ENCODE peak calls at places on chromosomes 7 and 10, in eight cellular contexts. One of them, this sample, is unnamed.

GRCh38 chr10:128028508-128029279 is 97.5 kb downstream of the MKI67 start:
- DNase-seq in activated CD4-positive, alpha-beta T cell treated with anti-CD3 and anti-CD28 coated beads for 24 hours: no peak
- DNase-seq in M059J: no peak
- DNase-seq in HuH-7: no peak
- DNase-seq in activated CD8-positive, alpha-beta memory T cell treated with anti-CD3 and anti-CD28 coated beads, Interleukin-2, amount 50 U/mL, for 48 hours: no peak
- DNase-seq in cardiac muscle cell: no peak
- DNase-seq in non-pigmented ciliary epithelial cell: no peak
- DNase-seq in NCI-H2029 treated with DMSO at 0.1 percent for 48 hours: no peak
- DNase-seq in this sample: no peak

GRCh38 chr10:51341216-51341615 is 266.9 kb downstream of the PRKG1 start:
- DNase-seq in activated CD4-positive, alpha-beta T cell treated with anti-CD3 and anti-CD28 coated beads for 24 hours: no peak
- DNase-seq in M059J: peak
- DNase-seq in HuH-7: no peak
- DNase-seq in activated CD8-positive, alpha-beta memory T cell treated with anti-CD3 and anti-CD28 coated beads, Interleukin-2, amount 50 U/mL, for 48 hours: no peak
- DNase-seq in cardiac muscle cell: peak
- DNase-seq in non-pigmented ciliary epithelial cell: peak
- DNase-seq in NCI-H2029 treated with DMSO at 0.1 percent for 48 hours: no peak
- DNase-seq in this sample: no peak

GRCh38 chr7:17690030-17690429 is 250.3 kb downstream of the SNX13 start:
- DNase-seq in activated CD4-positive, alpha-beta T cell treated with anti-CD3 and anti-CD28 coated beads for 24 hours: no peak
- DNase-seq in M059J: peak
- DNase-seq in HuH-7: no peak
- DNase-seq in activated CD8-positive, alpha-beta memory T cell treated with anti-CD3 and anti-CD28 coated beads, Interleukin-2, amount 50 U/mL, for 48 hours: no peak
- DNase-seq in cardiac muscle cell: peak
- DNase-seq in non-pigmented ciliary epithelial cell: peak
- DNase-seq in NCI-H2029 treated with DMSO at 0.1 percent for 48 hours: no peak
- DNase-seq in this sample: no peak

GRCh38 chr10:132374176-132374575 is 22.8 kb upstream of the PWWP2B start:
- DNase-seq in activated CD4-positive, alpha-beta T cell treated with anti-CD3 and anti-CD28 coated beads for 24 hours: no peak
- DNase-seq in M059J: no peak
- DNase-seq in HuH-7: no peak
- DNase-seq in activated CD8-positive, alpha-beta memory T cell treated with anti-CD3 and anti-CD28 coated beads, Interleukin-2, amount 50 U/mL, for 48 hours: no peak
- DNase-seq in cardiac muscle cell: no peak
- DNase-seq in non-pigmented ciliary epithelial cell: no peak
- DNase-seq in NCI-H2029 treated with DMSO at 0.1 percent for 48 hours: no peak
- DNase-seq in this sample: no peak

GRCh38 chr7:131911112-131911511 is 354.7 kb upstream of the PODXL start:
- DNase-seq in activated CD4-positive, alpha-beta T cell treated with anti-CD3 and anti-CD28 coated beads for 24 hours: no peak
- DNase-seq in M059J: no peak
- DNase-seq in HuH-7: no peak
- DNase-seq in activated CD8-positive, alpha-beta memory T cell treated with anti-CD3 and anti-CD28 coated beads, Interleukin-2, amount 50 U/mL, for 48 hours: no peak
- DNase-seq in cardiac muscle cell: no peak
- DNase-seq in non-pigmented ciliary epithelial cell: no peak
- DNase-seq in NCI-H2029 treated with DMSO at 0.1 percent for 48 hours: no peak
- DNase-seq in this sample: no peak

GRCh38 chr7:33444501-33444900 is 315.1 kb downstream of the BBS9 start:
- DNase-seq in activated CD4-positive, alpha-beta T cell treated with anti-CD3 and anti-CD28 coated beads for 24 hours: no peak
- DNase-seq in M059J: no peak
- DNase-seq in HuH-7: no peak
- DNase-seq in activated CD8-positive, alpha-beta memory T cell treated with anti-CD3 and anti-CD28 coated beads, Interleukin-2, amount 50 U/mL, for 48 hours: no peak
- DNase-seq in cardiac muscle cell: peak
- DNase-seq in non-pigmented ciliary epithelial cell: no peak
- DNase-seq in NCI-H2029 treated with DMSO at 0.1 percent for 48 hours: peak
- DNase-seq in this sample: no peak

GRCh38 chr7:78139335-78139734 is 340.8 kb downstream of the PHTF2 start:
- DNase-seq in activated CD4-positive, alpha-beta T cell treated with anti-CD3 and anti-CD28 coated beads for 24 hours: no peak
- DNase-seq in M059J: peak
- DNase-seq in HuH-7: no peak
- DNase-seq in activated CD8-positive, alpha-beta memory T cell treated with anti-CD3 and anti-CD28 coated beads, Interleukin-2, amount 50 U/mL, for 48 hours: no peak
- DNase-seq in cardiac muscle cell: no peak
- DNase-seq in non-pigmented ciliary epithelial cell: no peak
- DNase-seq in NCI-H2029 treated with DMSO at 0.1 percent for 48 hours: no peak
- DNase-seq in this sample: no peak

GRCh38 chr7:82266081-82266480 is 177.5 kb downstream of the CACNA2D1 start:
- DNase-seq in activated CD4-positive, alpha-beta T cell treated with anti-CD3 and anti-CD28 coated beads for 24 hours: no peak
- DNase-seq in M059J: no peak
- DNase-seq in HuH-7: no peak
- DNase-seq in activated CD8-positive, alpha-beta memory T cell treated with anti-CD3 and anti-CD28 coated beads, Interleukin-2, amount 50 U/mL, for 48 hours: no peak
- DNase-seq in cardiac muscle cell: no peak
- DNase-seq in non-pigmented ciliary epithelial cell: no peak
- DNase-seq in NCI-H2029 treated with DMSO at 0.1 percent for 48 hours: no peak
- DNase-seq in this sample: no peak

GRCh38 chr7:142804715-142805114 is 33.9 kb downstream of the PRSS2 start:
- DNase-seq in activated CD4-positive, alpha-beta T cell treated with anti-CD3 and anti-CD28 coated beads for 24 hours: no peak
- DNase-seq in M059J: no peak
- DNase-seq in HuH-7: no peak
- DNase-seq in activated CD8-positive, alpha-beta memory T cell treated with anti-CD3 and anti-CD28 coated beads, Interleukin-2, amount 50 U/mL, for 48 hours: no peak
- DNase-seq in cardiac muscle cell: no peak
- DNase-seq in non-pigmented ciliary epithelial cell: no peak
- DNase-seq in NCI-H2029 treated with DMSO at 0.1 percent for 48 hours: no peak
- DNase-seq in this sample: no peak